ENCODE peak calls at places on chromosomes 12 and 14, in four cellular contexts. One of them, this sample, is unnamed.

GRCh38 chr14:45838597-45838996 is 585.6 kb upstream of the MIS18BP1 start:
- DNase-seq in iPS-NIHi11: no peak
- DNase-seq in HEK293T: peak
- DNase-seq in anterior cingulate cortex: no peak
- DNase-seq in this sample: no peak

GRCh38 chr12:9754984-9755383 is 5.7 kb downstream of the CD69 start:
- DNase-seq in iPS-NIHi11: no peak
- DNase-seq in HEK293T: no peak
- DNase-seq in anterior cingulate cortex: no peak
- DNase-seq in this sample: no peak

GRCh38 chr14:59028476-59029202 is 159.8 kb upstream of the DAAM1 start:
- DNase-seq in iPS-NIHi11: peak
- DNase-seq in HEK293T: peak
- DNase-seq in anterior cingulate cortex: peak
- DNase-seq in this sample: peak

GRCh38 chr12:27549801-27550652 is 26.0 kb downstream of the PPFIBP1 start:
- DNase-seq in iPS-NIHi11: peak
- DNase-seq in HEK293T: peak
- DNase-seq in anterior cingulate cortex: peak
- DNase-seq in this sample: no peak

GRCh38 chr12:72493390-72493789 is 221.2 kb downstream of the TRHDE start:
- DNase-seq in iPS-NIHi11: no peak
- DNase-seq in HEK293T: no peak
- DNase-seq in anterior cingulate cortex: no peak
- DNase-seq in this sample: no peak

GRCh38 chr14:105092912-105093425 is 27.7 kb upstream of the GPR132 start:
- DNase-seq in iPS-NIHi11: peak
- DNase-seq in HEK293T: peak
- DNase-seq in anterior cingulate cortex: no peak
- DNase-seq in this sample: no peak

GRCh38 chr12:243381-243780 is 19.3 kb downstream of the SLC6A13 start:
- DNase-seq in iPS-NIHi11: no peak
- DNase-seq in HEK293T: no peak
- DNase-seq in anterior cingulate cortex: no peak
- DNase-seq in this sample: no peak

GRCh38 chr12:57433370-57433769 is 1.2 kb upstream of the INHBC start:
- DNase-seq in iPS-NIHi11: no peak
- DNase-seq in HEK293T: no peak
- DNase-seq in anterior cingulate cortex: no peak
- DNase-seq in this sample: no peak

GRCh38 chr12:82870825-82871377 is 184.2 kb downstream of the TMTC2 start:
- DNase-seq in iPS-NIHi11: no peak
- DNase-seq in HEK293T: no peak
- DNase-seq in anterior cingulate cortex: no peak
- DNase-seq in this sample: no peak

GRCh38 chr14:100192250-100192671 is 32.8 kb upstream of the DEGS2 start:
- DNase-seq in iPS-NIHi11: no peak
- DNase-seq in HEK293T: no peak
- DNase-seq in anterior cingulate cortex: no peak
- DNase-seq in this sample: no peak

GRCh38 chr14:100547633-100548294 is 39.5 kb downstream of the BEGAIN start:
- DNase-seq in iPS-NIHi11: no peak
- DNase-seq in HEK293T: no peak
- DNase-seq in anterior cingulate cortex: no peak
- DNase-seq in this sample: peak

GRCh38 chr12:14948672-14949071 is 10.3 kb upstream of the ERP27 start:
- DNase-seq in iPS-NIHi11: peak
- DNase-seq in HEK293T: peak
- DNase-seq in anterior cingulate cortex: no peak
- DNase-seq in this sample: no peak

GRCh38 chr12:52805000-52805399 is 8.9 kb downstream of the KRT4 start:
- DNase-seq in iPS-NIHi11: peak
- DNase-seq in HEK293T: no peak
- DNase-seq in anterior cingulate cortex: no peak
- DNase-seq in this sample: no peak

GRCh38 chr12:117563007-117563406 is 201.6 kb upstream of the NOS1 start:
- DNase-seq in iPS-NIHi11: no peak
- DNase-seq in HEK293T: no peak
- DNase-seq in anterior cingulate cortex: no peak
- DNase-seq in this sample: no peak

GRCh38 chr14:67111031-67111430 is 78.2 kb upstream of the GARIN2 start:
- DNase-seq in iPS-NIHi11: no peak
- DNase-seq in HEK293T: no peak
- DNase-seq in anterior cingulate cortex: no peak
- DNase-seq in this sample: no peak

GRCh38 chr12:124909831-124910560 is 4.5 kb downstream of the UBC start:
- DNase-seq in iPS-NIHi11: no peak
- DNase-seq in HEK293T: no peak
- DNase-seq in anterior cingulate cortex: no peak
- DNase-seq in this sample: no peak

GRCh38 chr12:58247633-58248032 is 306.3 kb downstream of the ATP23 start:
- DNase-seq in iPS-NIHi11: no peak
- DNase-seq in HEK293T: peak
- DNase-seq in anterior cingulate cortex: no peak
- DNase-seq in this sample: no peak

GRCh38 chr12:109458771-109459208 is 18.3 kb downstream of the KCTD10 start:
- DNase-seq in iPS-NIHi11: peak
- DNase-seq in HEK293T: no peak
- DNase-seq in anterior cingulate cortex: no peak
- DNase-seq in this sample: no peak

GRCh38 chr12:3042394-3042793 is 34.8 kb upstream of the TSPAN9 start:
- DNase-seq in iPS-NIHi11: no peak
- DNase-seq in HEK293T: no peak
- DNase-seq in anterior cingulate cortex: no peak
- DNase-seq in this sample: no peak

GRCh38 chr14:52443506-52443905 is 108.8 kb downstream of the TXNDC16 start:
- DNase-seq in iPS-NIHi11: no peak
- DNase-seq in HEK293T: no peak
- DNase-seq in anterior cingulate cortex: no peak
- DNase-seq in this sample: no peak

GRCh38 chr12:104673294-104674062 is 216.7 kb downstream of the CHST11 start:
- DNase-seq in iPS-NIHi11: no peak
- DNase-seq in HEK293T: no peak
- DNase-seq in anterior cingulate cortex: no peak
- DNase-seq in this sample: no peak

GRCh38 chr14:86652512-86652911 is 1122.6 kb downstream of the FLRT2 start:
- DNase-seq in iPS-NIHi11: no peak
- DNase-seq in HEK293T: no peak
- DNase-seq in anterior cingulate cortex: no peak
- DNase-seq in this sample: no peak

GRCh38 chr12:81128930-81129554 is 51.2 kb downstream of the ACSS3 start:
- DNase-seq in iPS-NIHi11: peak
- DNase-seq in HEK293T: peak
- DNase-seq in anterior cingulate cortex: no peak
- DNase-seq in this sample: peak

GRCh38 chr14:38521591-38521990 is 265.7 kb upstream of the CLEC14A start:
- DNase-seq in iPS-NIHi11: no peak
- DNase-seq in HEK293T: no peak
- DNase-seq in anterior cingulate cortex: no peak
- DNase-seq in this sample: no peak

GRCh38 chr14:74518221-74518620 is 24.7 kb downstream of the ISCA2 start:
- DNase-seq in iPS-NIHi11: no peak
- DNase-seq in HEK293T: no peak
- DNase-seq in anterior cingulate cortex: no peak
- DNase-seq in this sample: no peak

GRCh38 chr12:32918890-32919791 is 22.6 kb upstream of the PKP2 start:
- DNase-seq in iPS-NIHi11: peak
- DNase-seq in HEK293T: peak
- DNase-seq in anterior cingulate cortex: peak
- DNase-seq in this sample: no peak

GRCh38 chr14:66662374-66662773 is 154.4 kb downstream of the GPHN start:
- DNase-seq in iPS-NIHi11: no peak
- DNase-seq in HEK293T: no peak
- DNase-seq in anterior cingulate cortex: no peak
- DNase-seq in this sample: no peak

GRCh38 chr12:102465762-102466560 is 14.4 kb downstream of the IGF1 start:
- DNase-seq in iPS-NIHi11: no peak
- DNase-seq in HEK293T: no peak
- DNase-seq in anterior cingulate cortex: no peak
- DNase-seq in this sample: no peak

GRCh38 chr14:101122114-101122854 is 218.8 kb upstream of the RTL1 start:
- DNase-seq in iPS-NIHi11: no peak
- DNase-seq in HEK293T: no peak
- DNase-seq in anterior cingulate cortex: no peak
- DNase-seq in this sample: peak

GRCh38 chr14:102945346-102946130 is 23.1 kb downstream of the AMN start:
- DNase-seq in iPS-NIHi11: no peak
- DNase-seq in HEK293T: no peak
- DNase-seq in anterior cingulate cortex: no peak
- DNase-seq in this sample: no peak

GRCh38 chr12:32435921-32436710 is 36.8 kb downstream of the FGD4 start:
- DNase-seq in iPS-NIHi11: no peak
- DNase-seq in HEK293T: no peak
- DNase-seq in anterior cingulate cortex: no peak
- DNase-seq in this sample: no peak

GRCh38 chr12:52867152-52867551 is 18.4 kb upstream of the KRT78 start:
- DNase-seq in iPS-NIHi11: no peak
- DNase-seq in HEK293T: no peak
- DNase-seq in anterior cingulate cortex: no peak
- DNase-seq in this sample: no peak

GRCh38 chr12:34108405-34108803 is 86.1 kb downstream of the ALG10 start:
- DNase-seq in iPS-NIHi11: no peak
- DNase-seq in HEK293T: no peak
- DNase-seq in anterior cingulate cortex: no peak
- DNase-seq in this sample: no peak

GRCh38 chr12:130547480-130548155 is 168.5 kb downstream of the RIMBP2 start:
- DNase-seq in iPS-NIHi11: no peak
- DNase-seq in HEK293T: no peak
- DNase-seq in anterior cingulate cortex: no peak
- DNase-seq in this sample: no peak

GRCh38 chr14:101480022-101480746 is 81.1 kb upstream of the DIO3 start:
- DNase-seq in iPS-NIHi11: no peak
- DNase-seq in HEK293T: no peak
- DNase-seq in anterior cingulate cortex: no peak
- DNase-seq in this sample: no peak

GRCh38 chr12:105331805-105332251 is 1.3 kb downstream of the C12orf75 start:
- DNase-seq in iPS-NIHi11: peak
- DNase-seq in HEK293T: no peak
- DNase-seq in anterior cingulate cortex: no peak
- DNase-seq in this sample: no peak

GRCh38 chr12:93243689-93244513 is 133.8 kb upstream of the NUDT4 start:
- DNase-seq in iPS-NIHi11: no peak
- DNase-seq in HEK293T: no peak
- DNase-seq in anterior cingulate cortex: no peak
- DNase-seq in this sample: no peak